ENCODE peak calls at places on chromosomes 1 and 21, in ten cellular contexts. Y, G, E, U, B, C, S, R, D and Z are unnamed samples.

GRCh38 chr1:198903203-198903602 is 264.4 kb downstream of the PTPRC start:
- DNase-seq in Y (no peak), G (peak; percentile 19), E (no peak), U (no peak), B (no peak), C (no peak), S (peak; percentile 17), R (no peak), D (peak; percentile 41), Z (no peak)

GRCh38 chr1:56200446-56200845 is 378.9 kb downstream of the PLPP3 start:
- DNase-seq in Y (no peak), G (no peak), E (no peak), U (no peak), B (no peak), C (no peak), S (no peak), R (no peak), D (no peak), Z (no peak)

GRCh38 chr1:10827377-10828333 is 31.2 kb upstream of the CASZ1 start:
- DNase-seq in Y (no peak), G (no peak), E (no peak), U (no peak), B (no peak), C (no peak), S (no peak), R (no peak), D (no peak), Z (no peak)

GRCh38 chr1:116375165-116375883 is 2.3 kb downstream of the ATP1A1 start:
- DNase-seq in Y (no peak), G (no peak), E (no peak), U (no peak), B (no peak), C (peak; percentile 59), S (no peak), R (no peak), D (no peak), Z (no peak)

GRCh38 chr1:150764617-150765090 is 924 bp downstream of the CTSS start:
- DNase-seq in Y (no peak), G (no peak), E (no peak), U (no peak), B (no peak), C (peak; percentile 42), S (no peak), R (no peak), D (peak; percentile 66), Z (no peak)

GRCh38 chr1:145981299-145981600 is 15.1 kb downstream of the TXNIP start:
- DNase-seq in Y (no peak), G (no peak), E (no peak), U (peak; percentile 9), B (no peak), C (no peak), S (no peak), R (no peak), D (no peak), Z (no peak)

GRCh38 chr21:29499734-29500343 is 201.1 kb downstream of the BACH1 start:
- DNase-seq in Y (no peak), G (no peak), E (no peak), U (no peak), B (no peak), C (no peak), S (peak; percentile 33), R (no peak), D (peak; percentile 57), Z (no peak)

GRCh38 chr1:240122639-240123604 is 31.2 kb downstream of the FMN2 start:
- DNase-seq in Y (no peak), G (peak; percentile 52), E (peak; percentile 37), U (no peak), B (no peak), C (peak; percentile 42), S (no peak), R (no peak), D (no peak), Z (no peak)

GRCh38 chr1:10663668-10664035 is 132.8 kb downstream of the CASZ1 start:
- DNase-seq in Y (no peak), G (peak; percentile 29), E (peak; percentile 35), U (peak; percentile 52), B (peak; percentile 93), C (no peak), S (peak; percentile 74), R (no peak), D (peak; percentile 36), Z (peak; percentile 72)

GRCh38 chr21:33945652-33946270 is 30.2 kb upstream of the ATP5PO start:
- DNase-seq in Y (no peak), G (no peak), E (no peak), U (no peak), B (no peak), C (no peak), S (no peak), R (no peak), D (no peak), Z (no peak)

GRCh38 chr1:27816921-27817630 is 13.5 kb upstream of the PPP1R8 start:
- DNase-seq in Y (no peak), G (no peak), E (no peak), U (no peak), B (no peak), C (no peak), S (no peak), R (no peak), D (peak; percentile 79), Z (no peak)

GRCh38 chr1:198449727-198450433 is 90.6 kb downstream of the ATP6V1G3 start:
- DNase-seq in Y (no peak), G (no peak), E (no peak), U (no peak), B (no peak), C (peak; percentile 37), S (no peak), R (no peak), D (peak; percentile 61), Z (no peak)

GRCh38 chr1:112706505-112707216 is at the start of gene RHOC:
- DNase-seq in Y (no peak), G (no peak), E (peak; percentile 71), U (peak; percentile 74), B (peak; percentile 85), C (peak; percentile 56), S (peak; percentile 75), R (no peak), D (peak; percentile 52), Z (peak; percentile 91)

DNA sequence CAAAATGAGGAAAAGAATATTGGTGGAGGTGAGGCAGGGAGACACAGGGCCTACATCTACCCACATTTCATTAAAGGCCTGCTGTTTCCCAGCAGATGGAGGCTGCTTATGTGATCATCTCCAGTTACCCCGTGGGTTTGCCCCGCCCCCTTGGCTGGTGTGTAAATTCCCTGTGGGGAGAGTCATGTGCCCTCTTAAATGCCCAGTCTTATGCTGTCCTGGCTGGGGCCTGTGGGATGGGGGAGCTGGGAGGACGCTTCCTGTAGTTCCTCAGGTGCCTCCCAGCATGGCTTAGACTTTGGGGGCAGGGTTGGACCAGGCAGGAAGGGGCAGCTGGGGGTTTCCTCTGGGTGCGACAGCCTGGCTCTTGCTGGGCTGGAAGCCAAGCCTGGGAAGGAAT is 15.5 kb upstream of the CITED4 start:
- DNase-seq in Y (no peak), G (no peak), E (peak; percentile 45), U (peak; percentile 48), B (peak; percentile 90), C (peak; percentile 65), S (no peak), R (no peak), D (peak; percentile 89), Z (peak; percentile 83)
- H3K27ac ChIP-seq in Y (peak overlapping the region; percentile 39), G (no peak overlapping the region), E (peak overlapping the region; percentile 79), U (peak overlapping the region; percentile 66), B (peak overlapping the region; percentile 57), C (peak overlapping the region; percentile 65), S (no peak overlapping the region), R (peak overlapping the region; percentile 36), D (no peak overlapping the region), Z (no peak overlapping the region)

GRCh38 chr1:33132549-33132948 is 49.3 kb downstream of the TRIM62 start:
- DNase-seq in Y (no peak), G (no peak), E (no peak), U (no peak), B (no peak), C (no peak), S (no peak), R (no peak), D (no peak), Z (no peak)
- H3K4me3 ChIP-seq in Y (no peak overlapping the region), G (no peak overlapping the region), E (no peak overlapping the region), U (no peak overlapping the region), B (no peak overlapping the region), C (no peak overlapping the region), S (no peak overlapping the region), R (no peak overlapping the region), D (no peak overlapping the region), Z (no peak overlapping the region)

DNA sequence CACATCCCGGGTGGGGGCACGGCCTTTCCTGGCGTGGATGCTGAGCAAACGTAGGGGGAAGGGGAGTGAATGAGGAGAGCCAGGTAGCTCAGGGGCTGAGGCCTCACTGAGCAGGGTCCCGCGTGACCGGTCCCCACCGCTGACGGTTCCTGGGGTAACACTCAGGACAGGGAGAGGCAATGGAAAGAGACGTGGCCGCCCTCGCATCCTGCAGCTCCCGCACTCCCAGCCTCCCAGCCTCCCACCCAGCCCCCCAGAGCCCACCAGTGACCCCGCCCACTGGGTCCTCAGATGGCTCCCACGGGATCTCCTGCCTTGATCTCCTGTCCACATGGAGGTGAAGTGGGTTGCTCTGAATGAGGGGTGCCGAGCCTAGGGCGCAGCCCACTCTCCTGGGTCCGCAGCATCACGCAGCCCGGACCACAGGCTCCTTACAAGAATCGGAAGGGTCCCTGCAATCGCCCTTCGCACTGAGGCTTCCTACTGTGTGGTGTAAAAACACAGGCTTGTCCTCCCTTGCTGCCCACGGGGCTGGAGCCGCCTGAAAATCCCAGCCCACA is 2.4 kb downstream of the TSPEAR start:
- DNase-seq in Y (no peak), G (no peak), E (no peak), U (peak; percentile 7), B (no peak), C (no peak), S (no peak), R (no peak), D (no peak), Z (no peak)
- H3K27me3 ChIP-seq in Y (peaks cover 92% of the 10 kb centered on the region), G (peaks cover 96% of the 10 kb centered on the region), E (no peaks in the 10 kb centered on the region), U (no peaks in the 10 kb centered on the region), B (peaks cover 44% of the 10 kb centered on the region), C (peaks cover 63% of the 10 kb centered on the region), S (no peaks in the 10 kb centered on the region), R (peaks cover 36% of the 10 kb centered on the region), D (peaks cover 100% of the 10 kb centered on the region), Z (no peaks in the 10 kb centered on the region)

GRCh38 chr1:179177614-179178013 is 51.9 kb downstream of the ABL2 start:
- DNase-seq in Y (no peak), G (no peak), E (no peak), U (no peak), B (no peak), C (no peak), S (no peak), R (no peak), D (no peak), Z (no peak)

GRCh38 chr1:179178135-179178630 is 51.3 kb downstream of the ABL2 start:
- DNase-seq in Y (no peak), G (no peak), E (no peak), U (no peak), B (no peak), C (no peak), S (no peak), R (no peak), D (no peak), Z (no peak)

GRCh38 chr1:179177182-179177581 is 52.3 kb downstream of the ABL2 start:
- DNase-seq in Y (no peak), G (no peak), E (no peak), U (no peak), B (no peak), C (no peak), S (no peak), R (no peak), D (peak; percentile 58), Z (no peak)

GRCh38 chr1:179178965-179179364 is 50.5 kb downstream of the ABL2 start:
- DNase-seq in Y (no peak), G (no peak), E (no peak), U (no peak), B (no peak), C (peak; percentile 57), S (no peak), R (no peak), D (peak; percentile 66), Z (no peak)

GRCh38 chr1:179175011-179175934 is 54.2 kb downstream of the ABL2 start:
- DNase-seq in Y (no peak), G (no peak), E (no peak), U (no peak), B (no peak), C (peak; percentile 64), S (no peak), R (no peak), D (peak; percentile 57), Z (no peak)
- H3K27ac ChIP-seq in Y (peak overlapping the region; percentile 52), G (peak overlapping the region; percentile 86), E (no peak overlapping the region), U (peak overlapping the region; percentile 18), B (peak overlapping the region; percentile 68), C (peak overlapping the region; percentile 65), S (no peak overlapping the region), R (peak overlapping the region; percentile 27), D (no peak overlapping the region), Z (peak overlapping the region; percentile 58)